ENCODE peak calls at places on chromosomes 5 and 9, in seven cellular contexts. B is Peyer's patch, F is A549, Y is lower lobe of right lung, N is thyroid gland, Z is aorta, L is transverse colon. M is an unnamed sample.

GRCh38 chr9:71812385-71812784 is 44.1 kb upstream of the CEMIP2 start:
- DNase-seq in B (no peak), F (no peak), Y (no peak), N (no peak), Z (peak; percentile 61), L (no peak), M (no peak)

GRCh38 chr5:138702166-138702826 is 50.9 kb upstream of the CTNNA1 start:
- DNase-seq in B (no peak), F (no peak), Y (no peak), N (no peak), Z (no peak), L (no peak), M (no peak)

GRCh38 chr5:76393035-76393680 is 9.9 kb upstream of the IQGAP2 start:
- DNase-seq in B (no peak), F (no peak), Y (no peak), N (no peak), Z (no peak), L (no peak), M (no peak)

GRCh38 chr5:64838803-64839202 is 70.1 kb downstream of the CWC27 start:
- DNase-seq in B (no peak), F (no peak), Y (no peak), N (no peak), Z (no peak), L (no peak), M (no peak)

GRCh38 chr9:37656936-37657335 is 6.2 kb downstream of the FRMPD1 start:
- DNase-seq in B (no peak), F (no peak), Y (no peak), N (no peak), Z (no peak), L (no peak), M (no peak)

GRCh38 chr5:82349651-82350050 is 71.5 kb upstream of the RPS23 start:
- DNase-seq in B (no peak), F (no peak), Y (no peak), N (no peak), Z (no peak), L (peak; percentile 12), M (no peak)

GRCh38 chr9:97349400-97349799 is 41.9 kb downstream of the CCDC180 start:
- DNase-seq in B (no peak), F (no peak), Y (no peak), N (no peak), Z (no peak), L (no peak), M (no peak)

GRCh38 chr5:65830856-65831255 is 95.5 kb upstream of the ERBIN start:
- DNase-seq in B (no peak), F (no peak), Y (no peak), N (no peak), Z (no peak), L (no peak), M (no peak)

GRCh38 chr5:179267071-179267670 is 78.1 kb downstream of the ADAMTS2 start:
- DNase-seq in B (peak; percentile 34), F (no peak), Y (peak; percentile 38), N (no peak), Z (peak; percentile 48), L (peak; percentile 7), M (no peak)

GRCh38 chr5:62310426-62311105 is 4.6 kb downstream of the KIF2A start:
- DNase-seq in B (no peak), F (no peak), Y (no peak), N (no peak), Z (no peak), L (no peak), M (no peak)

GRCh38 chr5:76986828-76987526 is 34.1 kb downstream of the CRHBP start:
- DNase-seq in B (no peak), F (no peak), Y (no peak), N (no peak), Z (no peak), L (no peak), M (no peak)

GRCh38 chr5:74311961-74312360 is 328.6 kb downstream of the ENC1 start:
- DNase-seq in B (no peak), F (no peak), Y (no peak), N (no peak), Z (no peak), L (no peak), M (no peak)

GRCh38 chr5:57836331-57836730 is 353.7 kb upstream of the ACTBL2 start:
- DNase-seq in B (no peak), F (no peak), Y (no peak), N (no peak), Z (no peak), L (no peak), M (no peak)
- H3K27ac ChIP-seq in B (no peak overlapping the region), F (peak overlapping the region; percentile 71), Y (no peak overlapping the region), N (no peak overlapping the region), Z (no peak overlapping the region), L (no peak overlapping the region), M (no peak overlapping the region)

DNA sequence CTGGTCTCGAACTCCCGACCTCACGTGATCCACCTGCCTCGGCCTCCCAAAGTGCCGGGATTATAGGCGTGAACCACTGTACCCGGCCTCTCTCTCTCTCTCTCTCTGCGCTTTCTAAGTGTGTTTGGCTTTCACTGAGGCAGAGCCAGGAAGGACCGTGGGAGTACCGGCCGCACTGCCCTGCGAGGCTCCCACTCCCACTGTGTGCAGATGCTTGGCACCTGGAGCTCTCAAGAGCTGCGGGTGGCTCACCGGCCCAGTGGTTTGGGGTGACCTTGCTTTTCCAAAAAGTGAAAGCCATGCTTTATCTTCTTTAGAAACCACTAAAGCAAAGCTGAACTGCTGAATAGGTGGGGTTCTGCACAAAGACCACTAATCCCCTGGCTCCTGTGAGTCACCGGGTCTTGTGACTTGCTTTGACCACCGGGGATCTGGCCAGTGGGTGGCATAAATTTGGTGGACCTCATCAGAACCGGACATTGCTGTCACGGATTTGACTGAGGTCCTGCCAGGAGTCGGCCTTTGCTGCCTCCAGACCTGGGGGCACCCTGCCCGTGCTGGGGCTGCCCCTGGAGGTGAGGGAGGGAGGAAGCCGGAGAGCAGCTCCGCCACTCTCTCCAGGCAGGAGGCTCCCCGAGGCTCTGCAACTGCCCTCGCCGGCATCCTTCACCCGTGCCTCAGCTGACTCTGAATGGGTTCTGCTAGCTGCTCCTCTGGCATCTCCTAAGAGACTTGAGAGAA is 228.9 kb downstream of the FANCC start:
- DNase-seq in B (peak; percentile 49), F (no peak), Y (no peak), N (peak; percentile 76), Z (peak; percentile 72), L (no peak), M (no peak)
- H3K27ac ChIP-seq in B (peak overlapping the region; percentile 35), F (peak overlapping the region; percentile 63), Y (peak overlapping the region; percentile 28), N (peak overlapping the region; percentile 91), Z (peak overlapping the region; percentile 75), L (peak overlapping the region; percentile 92), M (no peak overlapping the region)

GRCh38 chr9:115202960-115203751 is 85.2 kb upstream of the TNC start:
- DNase-seq in B (no peak), F (no peak), Y (no peak), N (no peak), Z (no peak), L (peak; percentile 20), M (no peak)
- H3K27ac ChIP-seq in B (no peak overlapping the region), F (no peak overlapping the region), Y (no peak overlapping the region), N (no peak overlapping the region), Z (no peak overlapping the region), L (peak overlapping the region; percentile 71), M (no peak overlapping the region)

GRCh38 chr9:111730937-111731567 is 63.7 kb downstream of the SHOC1 start:
- DNase-seq in B (no peak), F (no peak), Y (no peak), N (no peak), Z (no peak), L (no peak), M (no peak)
- H3K27ac ChIP-seq in B (no peak overlapping the region), F (no peak overlapping the region), Y (no peak overlapping the region), N (no peak overlapping the region), Z (no peak overlapping the region), L (no peak overlapping the region), M (no peak overlapping the region)

GRCh38 chr9:35729101-35729500 is 2.9 kb downstream of the TLN1 start:
- DNase-seq in B (no peak), F (no peak), Y (no peak), N (no peak), Z (peak; percentile 41), L (no peak), M (no peak)
- H3K27ac ChIP-seq in B (peak overlapping the region; percentile 94), F (peak overlapping the region; percentile 74), Y (peak overlapping the region; percentile 71), N (peak overlapping the region; percentile 59), Z (peak overlapping the region; percentile 99), L (peak overlapping the region; percentile 98), M (no peak overlapping the region)

GRCh38 chr9:133161542-133161950 is 2.2 kb downstream of the GBGT1 start:
- DNase-seq in B (peak; percentile 41), F (no peak), Y (peak; percentile 24), N (no peak), Z (no peak), L (no peak), M (no peak)

GRCh38 chr9:133164209-133164590 is 486 bp upstream of the GBGT1 start:
- DNase-seq in B (peak; percentile 32), F (no peak), Y (no peak), N (no peak), Z (no peak), L (no peak), M (no peak)

GRCh38 chr9:133162802-133163558 is 734 bp downstream of the GBGT1 start:
- DNase-seq in B (peak; percentile 51), F (no peak), Y (peak; percentile 47), N (peak; percentile 28), Z (no peak), L (no peak), M (no peak)

GRCh38 chr9:133166392-133166791 is 2.7 kb upstream of the GBGT1 start:
- DNase-seq in B (peak; percentile 39), F (no peak), Y (peak; percentile 43), N (no peak), Z (no peak), L (no peak), M (no peak)

DNA sequence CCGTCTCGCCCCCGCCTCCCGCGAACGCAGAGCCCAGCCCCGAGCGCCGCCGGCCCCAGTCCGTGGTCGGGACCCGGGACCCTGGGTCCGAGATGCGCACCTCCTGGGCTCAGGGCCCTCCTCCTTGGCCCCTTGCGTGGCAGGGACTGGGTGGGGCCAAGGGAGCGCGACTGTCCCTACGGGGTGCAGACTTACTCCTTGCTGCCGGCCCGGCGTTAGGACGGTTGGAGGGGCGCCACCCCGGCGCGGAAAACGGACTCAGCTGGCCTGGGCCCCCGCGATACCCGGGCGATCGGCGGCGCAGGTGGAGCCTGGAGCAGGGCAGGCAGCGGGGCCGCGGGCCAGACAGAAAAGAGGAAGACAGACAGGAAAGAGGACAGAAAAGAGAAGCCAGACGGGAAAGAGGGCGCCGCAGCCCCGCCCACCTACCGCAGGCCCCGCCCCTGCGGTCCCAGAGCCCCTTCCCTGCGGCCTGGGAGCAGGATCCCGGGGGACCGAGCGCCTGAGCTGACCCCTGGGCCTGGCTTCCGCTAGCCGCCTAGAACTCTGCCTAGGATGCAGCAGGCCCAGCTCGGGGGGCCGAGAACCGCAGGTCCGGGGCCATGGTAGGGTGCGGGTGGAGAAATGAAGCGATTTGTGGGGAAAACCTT is at the start of gene GBGT1:
- DNase-seq in B (peak; percentile 77), F (peak; percentile 35), Y (peak; percentile 87), N (peak; percentile 61), Z (peak; percentile 83), L (peak; percentile 72), M (peak; percentile 56)
- H3K27ac ChIP-seq in B (peak within 1 kb of the TSS; percentile 83), F (peak within 1 kb of the TSS; percentile 69), Y (peak within 1 kb of the TSS; percentile 81), N (peak within 1 kb of the TSS; percentile 68), Z (no peak within 1 kb of the TSS), L (peak within 1 kb of the TSS; percentile 78), M (no peak within 1 kb of the TSS)

M was measured in CD4-positive, alpha-beta T cell.